ENCODE peak calls at places on chromosome 14, in seven cellular contexts. H, C, P, I, E, Y and O are unnamed samples.
A peak's percentile ranks its signal among the peaks of the same experiment; 100 is the strongest.

GRCh38 chr14:20802341-20803084 is at the start of gene RNASE1:
- DNase-seq in H (peak; percentile 72), C (peak; percentile 33), P (no peak), I (no peak), E (peak; percentile 36), Y (no peak), O (peak; percentile 24)

GRCh38 chr14:105854600-105855245 is 328.3 kb downstream of the TMEM121 start:
- DNase-seq in H (peak; percentile 5), C (no peak), P (no peak), I (no peak), E (no peak), Y (peak; percentile 49), O (no peak)

GRCh38 chr14:88551094-88551870 is 3.5 kb downstream of the PTPN21 start:
- DNase-seq in H (peak; percentile 84), C (no peak), P (peak; percentile 41), I (no peak), E (peak; percentile 91), Y (peak; percentile 82), O (peak; percentile 82)

GRCh38 chr14:68784995-68785816 is 7.7 kb downstream of the ZFP36L1 start:
- DNase-seq in H (no peak), C (no peak), P (no peak), I (no peak), E (peak; percentile 87), Y (no peak), O (no peak)

GRCh38 chr14:90678420-90678819 is 137.8 kb downstream of the TTC7B start:
- DNase-seq in H (no peak), C (no peak), P (no peak), I (no peak), E (no peak), Y (no peak), O (no peak)

GRCh38 chr14:102212356-102212755 is 72.7 kb downstream of the WDR20 start:
- DNase-seq in H (no peak), C (no peak), P (no peak), I (no peak), E (no peak), Y (no peak), O (no peak)

GRCh38 chr14:101587403-101587998 is 26.2 kb downstream of the DIO3 start:
- DNase-seq in H (no peak), C (no peak), P (no peak), I (no peak), E (no peak), Y (peak; percentile 48), O (no peak)

GRCh38 chr14:103296007-103296406 is 38.0 kb upstream of the EIF5 start:
- DNase-seq in H (no peak), C (peak; percentile 46), P (no peak), I (no peak), E (peak; percentile 48), Y (no peak), O (no peak)

GRCh38 chr14:21118933-21119332 is 18.1 kb downstream of the TMEM253 start:
- DNase-seq in H (no peak), C (no peak), P (no peak), I (no peak), E (no peak), Y (no peak), O (no peak)

GRCh38 chr14:95215094-95215493 is 57.8 kb upstream of the DICER1 start:
- DNase-seq in H (no peak), C (no peak), P (no peak), I (no peak), E (no peak), Y (no peak), O (no peak)

GRCh38 chr14:94227029-94227428 is 52.9 kb downstream of the PPP4R4 start:
- DNase-seq in H (no peak), C (no peak), P (no peak), I (no peak), E (no peak), Y (no peak), O (no peak)

GRCh38 chr14:48373993-48374392 is 698.6 kb upstream of the MDGA2 start:
- DNase-seq in H (no peak), C (no peak), P (no peak), I (no peak), E (no peak), Y (no peak), O (no peak)

GRCh38 chr14:27528328-27528727 is 930.5 kb upstream of the NOVA1 start:
- DNase-seq in H (no peak), C (peak; percentile 21), P (no peak), I (peak; percentile 1), E (peak; percentile 36), Y (no peak), O (no peak)

GRCh38 chr14:21097616-21098133 is 780 bp downstream of the ZNF219 start:
- DNase-seq in H (peak; percentile 62), C (no peak), P (no peak), I (no peak), E (no peak), Y (no peak), O (no peak)

GRCh38 chr14:100842799-100843198 is 16.9 kb downstream of the MEG3 start:
- DNase-seq in H (no peak), C (no peak), P (no peak), I (peak; percentile 26), E (no peak), Y (no peak), O (no peak)

GRCh38 chr14:101473795-101474562 is 87.3 kb upstream of the DIO3 start:
- DNase-seq in H (no peak), C (no peak), P (no peak), I (no peak), E (no peak), Y (peak; percentile 31), O (no peak)

GRCh38 chr14:50037837-50038236 is 78.5 kb downstream of the VCPKMT start:
- DNase-seq in H (no peak), C (no peak), P (no peak), I (no peak), E (no peak), Y (no peak), O (peak; percentile 60)

GRCh38 chr14:89190779-89191513 is 226.1 kb downstream of the FOXN3 start:
- DNase-seq in H (no peak), C (no peak), P (no peak), I (no peak), E (no peak), Y (no peak), O (no peak)

GRCh38 chr14:32073537-32074189 is 3.4 kb upstream of the ARHGAP5 start:
- DNase-seq in H (peak; percentile 53), C (peak; percentile 94), P (peak; percentile 25), I (peak; percentile 28), E (peak; percentile 87), Y (no peak), O (peak; percentile 78)

GRCh38 chr14:94547726-94548125 is 13.5 kb upstream of the SERPINA4 start:
- DNase-seq in H (no peak), C (no peak), P (no peak), I (no peak), E (no peak), Y (no peak), O (no peak)

GRCh38 chr14:34718750-34719304 is 4.4 kb upstream of the CFL2 start:
- DNase-seq in H (no peak), C (no peak), P (no peak), I (no peak), E (no peak), Y (no peak), O (no peak)

GRCh38 chr14:50619569-50620141 is 48.5 kb downstream of the SAV1 start:
- DNase-seq in H (no peak), C (peak; percentile 38), P (no peak), I (peak; percentile 1), E (peak; percentile 55), Y (no peak), O (peak; percentile 48)

GRCh38 chr14:88500611-88501010 is 54.2 kb downstream of the PTPN21 start:
- DNase-seq in H (no peak), C (no peak), P (no peak), I (no peak), E (no peak), Y (no peak), O (no peak)

GRCh38 chr14:87629788-87630187 is 363.2 kb downstream of the GALC start:
- DNase-seq in H (no peak), C (no peak), P (no peak), I (no peak), E (no peak), Y (no peak), O (no peak)

GRCh38 chr14:85038526-85038925 is 491.4 kb upstream of the FLRT2 start:
- DNase-seq in H (no peak), C (no peak), P (no peak), I (no peak), E (no peak), Y (no peak), O (no peak)

DNA sequence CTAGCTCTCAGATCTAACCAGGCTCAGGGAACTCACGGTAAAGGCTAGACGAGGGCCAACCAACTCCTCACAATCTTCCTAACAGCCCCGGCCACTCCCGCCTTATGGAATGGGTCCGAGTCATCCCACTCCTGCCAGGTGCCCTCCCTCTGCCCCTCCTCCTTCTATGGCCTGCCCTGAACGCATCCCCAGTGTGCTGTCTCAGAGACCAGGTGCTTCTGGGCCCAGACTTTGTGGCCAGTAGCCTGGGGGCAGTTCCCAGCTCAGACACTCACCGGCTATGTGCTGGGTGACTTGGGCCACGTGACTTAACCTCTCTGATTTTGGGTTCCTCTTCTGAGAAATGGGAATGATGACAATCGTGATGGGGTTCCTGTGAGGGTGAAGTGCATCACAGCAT is 22.5 kb downstream of the PAPLN start:
- DNase-seq in H (no peak), C (no peak), P (no peak), I (no peak), E (no peak), Y (no peak), O (no peak)
- TF ChIP-seq POLR2A in H (no peak), C (no peak), P (no peak), I (no peak), E (no peak), Y (no peak), O (no peak)

GRCh38 chr14:52926994-52927393 is 23.9 kb downstream of the FERMT2 start:
- DNase-seq in H (no peak), C (peak; percentile 45), P (no peak), I (no peak), E (peak; percentile 20), Y (no peak), O (no peak)
- TF ChIP-seq POLR2A in H (no peak), C (no peak), P (no peak), I (no peak), E (no peak), Y (no peak), O (no peak)

GRCh38 chr14:98466807-98467206 is 805.2 kb downstream of the BCL11B start:
- DNase-seq in H (no peak), C (no peak), P (no peak), I (no peak), E (no peak), Y (no peak), O (no peak)

GRCh38 chr14:98474900-98475299 is 797.1 kb downstream of the BCL11B start:
- DNase-seq in H (no peak), C (no peak), P (no peak), I (no peak), E (no peak), Y (no peak), O (no peak)

DNA sequence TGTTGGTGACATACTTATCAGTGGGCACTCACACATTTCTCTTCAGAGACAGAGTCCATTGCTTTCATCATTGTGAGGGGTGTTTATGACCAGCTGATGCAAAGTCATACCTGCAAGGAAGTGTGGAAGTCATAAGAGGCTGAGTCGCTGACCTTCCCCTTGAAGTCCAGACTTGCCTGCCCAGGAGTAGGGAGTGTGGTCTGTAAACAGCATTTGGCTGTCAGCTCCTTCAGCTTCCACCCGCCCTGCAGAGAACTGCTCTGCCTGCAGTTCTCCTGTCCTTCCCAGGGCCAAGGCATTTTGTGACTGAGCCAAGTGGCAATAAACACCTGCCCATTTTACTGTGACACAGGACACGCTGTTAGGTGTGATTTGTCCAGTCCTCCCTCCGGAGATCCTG is 801.3 kb downstream of the BCL11B start:
- DNase-seq in H (no peak), C (no peak), P (no peak), I (no peak), E (no peak), Y (no peak), O (no peak)
- TF ChIP-seq POLR2A in H (no peak), C (no peak), P (no peak), I (no peak), E (no peak), Y (no peak), O (no peak)

GRCh38 chr14:104519721-104520120 is 59.8 kb upstream of the C14orf180 start:
- DNase-seq in H (no peak), C (no peak), P (no peak), I (no peak), E (no peak), Y (no peak), O (no peak)
- TF ChIP-seq POLR2A in H (no peak), C (no peak), P (no peak), I (no peak), E (no peak), Y (no peak), O (no peak)